ENCODE peak calls at places on chromosome 16, in five cellular contexts. One of them, this sample, is unnamed.

GRCh38 chr16:27287051-27287811 is 18.7 kb upstream of the NSMCE1 start:
- DNase-seq in GM23338: no peak
- DNase-seq in RWPE1: no peak
- DNase-seq in fibroblast of pulmonary artery: no peak
- DNase-seq in GM20000: no peak
- DNase-seq in this sample: no peak

GRCh38 chr16:30394603-30395154 is 541 bp upstream of the ZNF48 start:
- DNase-seq in GM23338: peak
- DNase-seq in RWPE1: no peak
- DNase-seq in fibroblast of pulmonary artery: peak
- DNase-seq in GM20000: no peak
- DNase-seq in this sample: peak

GRCh38 chr16:68893710-68894705 is 50.7 kb downstream of the TANGO6 start:
- DNase-seq in GM23338: peak
- DNase-seq in RWPE1: no peak
- DNase-seq in fibroblast of pulmonary artery: peak
- DNase-seq in GM20000: no peak
- DNase-seq in this sample: no peak

GRCh38 chr16:18805257-18805773 is 4.0 kb upstream of the ARL6IP1 start:
- DNase-seq in GM23338: no peak
- DNase-seq in RWPE1: no peak
- DNase-seq in fibroblast of pulmonary artery: no peak
- DNase-seq in GM20000: no peak
- DNase-seq in this sample: no peak

GRCh38 chr16:50674831-50675230 is 6.3 kb downstream of the SNX20 start:
- DNase-seq in GM23338: no peak
- DNase-seq in RWPE1: no peak
- DNase-seq in fibroblast of pulmonary artery: no peak
- DNase-seq in GM20000: no peak
- DNase-seq in this sample: no peak

GRCh38 chr16:79381552-79382042 is 218.9 kb downstream of the MAF start:
- DNase-seq in GM23338: peak
- DNase-seq in RWPE1: no peak
- DNase-seq in fibroblast of pulmonary artery: no peak
- DNase-seq in GM20000: no peak
- DNase-seq in this sample: no peak

GRCh38 chr16:3022697-3023414 is 886 bp downstream of the HCFC1R1 start:
- DNase-seq in GM23338: no peak
- DNase-seq in RWPE1: no peak
- DNase-seq in fibroblast of pulmonary artery: peak
- DNase-seq in GM20000: no peak
- DNase-seq in this sample: peak

GRCh38 chr16:49021136-49021535 is 260.5 kb downstream of the CBLN1 start:
- DNase-seq in GM23338: peak
- DNase-seq in RWPE1: peak
- DNase-seq in fibroblast of pulmonary artery: peak
- DNase-seq in GM20000: no peak
- DNase-seq in this sample: peak

GRCh38 chr16:17354121-17354750 is 116.5 kb downstream of the XYLT1 start:
- DNase-seq in GM23338: no peak
- DNase-seq in RWPE1: no peak
- DNase-seq in fibroblast of pulmonary artery: no peak
- DNase-seq in GM20000: no peak
- DNase-seq in this sample: peak

GRCh38 chr16:85420501-85421337 is 192.4 kb upstream of the GSE1 start:
- DNase-seq in GM23338: peak
- DNase-seq in RWPE1: peak
- DNase-seq in fibroblast of pulmonary artery: peak
- DNase-seq in GM20000: peak
- DNase-seq in this sample: no peak

GRCh38 chr16:68384293-68385255 is 63.7 kb downstream of the SMPD3 start:
- DNase-seq in GM23338: peak
- DNase-seq in RWPE1: no peak
- DNase-seq in fibroblast of pulmonary artery: no peak
- DNase-seq in GM20000: no peak
- DNase-seq in this sample: no peak

GRCh38 chr16:83954577-83955016 is 1.6 kb downstream of the OSGIN1 start:
- DNase-seq in GM23338: peak
- DNase-seq in RWPE1: peak
- DNase-seq in fibroblast of pulmonary artery: peak
- DNase-seq in GM20000: no peak
- DNase-seq in this sample: peak

GRCh38 chr16:1645914-1646525 is 32.1 kb upstream of the JPT2 start:
- DNase-seq in GM23338: no peak
- DNase-seq in RWPE1: peak
- DNase-seq in fibroblast of pulmonary artery: no peak
- DNase-seq in GM20000: no peak
- DNase-seq in this sample: peak

GRCh38 chr16:12113581-12114375 is 137.2 kb downstream of the SNX29 start:
- DNase-seq in GM23338: no peak
- DNase-seq in RWPE1: no peak
- DNase-seq in fibroblast of pulmonary artery: no peak
- DNase-seq in GM20000: no peak
- DNase-seq in this sample: peak

GRCh38 chr16:2808181-2808580 is 8.9 kb upstream of the PRSS21 start:
- DNase-seq in GM23338: no peak
- DNase-seq in RWPE1: no peak
- DNase-seq in fibroblast of pulmonary artery: no peak
- DNase-seq in GM20000: no peak
- DNase-seq in this sample: no peak

GRCh38 chr16:67537636-67538591 is 9.3 kb downstream of the RIPOR1 start:
- DNase-seq in GM23338: peak
- DNase-seq in RWPE1: no peak
- DNase-seq in fibroblast of pulmonary artery: peak
- DNase-seq in GM20000: peak
- DNase-seq in this sample: no peak

GRCh38 chr16:29198231-29198630 is 208.3 kb downstream of the NPIPB11 start:
- DNase-seq in GM23338: no peak
- DNase-seq in RWPE1: no peak
- DNase-seq in fibroblast of pulmonary artery: no peak
- DNase-seq in GM20000: no peak
- DNase-seq in this sample: no peak

GRCh38 chr16:29192329-29193247 is 207.7 kb downstream of the LAT start:
- DNase-seq in GM23338: no peak
- DNase-seq in RWPE1: no peak
- DNase-seq in fibroblast of pulmonary artery: no peak
- DNase-seq in GM20000: no peak
- DNase-seq in this sample: no peak
- TF ChIP-seq CTCF in GM23338: peak
- TF ChIP-seq CTCF in RWPE1: no peak
- TF ChIP-seq CTCF in fibroblast of pulmonary artery: no peak
- TF ChIP-seq CTCF in GM20000: no peak
- TF ChIP-seq CTCF in this sample: no peak

GRCh38 chr16:53421248-53421647 is 13.0 kb upstream of the RBL2 start:
- DNase-seq in GM23338: peak
- DNase-seq in RWPE1: no peak
- DNase-seq in fibroblast of pulmonary artery: no peak
- DNase-seq in GM20000: no peak
- DNase-seq in this sample: no peak
- TF ChIP-seq CTCF in GM23338: peak
- TF ChIP-seq CTCF in RWPE1: no peak
- TF ChIP-seq CTCF in fibroblast of pulmonary artery: no peak
- TF ChIP-seq CTCF in GM20000: no peak
- TF ChIP-seq CTCF in this sample: no peak

GRCh38 chr16:5504028-5504758 is 406.6 kb upstream of the EEF2KMT start:
- DNase-seq in GM23338: no peak
- DNase-seq in RWPE1: no peak
- DNase-seq in fibroblast of pulmonary artery: no peak
- DNase-seq in GM20000: no peak
- DNase-seq in this sample: no peak

GRCh38 chr16:5502944-5503343 is 405.3 kb upstream of the EEF2KMT start:
- DNase-seq in GM23338: no peak
- DNase-seq in RWPE1: no peak
- DNase-seq in fibroblast of pulmonary artery: no peak
- DNase-seq in GM20000: no peak
- DNase-seq in this sample: no peak

GRCh38 chr16:5500526-5500925 is 402.9 kb upstream of the EEF2KMT start:
- DNase-seq in GM23338: no peak
- DNase-seq in RWPE1: no peak
- DNase-seq in fibroblast of pulmonary artery: no peak
- DNase-seq in GM20000: no peak
- DNase-seq in this sample: no peak

GRCh38 chr16:5505093-5505887 is 407.7 kb upstream of the EEF2KMT start:
- DNase-seq in GM23338: no peak
- DNase-seq in RWPE1: no peak
- DNase-seq in fibroblast of pulmonary artery: no peak
- DNase-seq in GM20000: no peak
- DNase-seq in this sample: no peak

GRCh38 chr16:5502467-5502869 is 404.9 kb upstream of the EEF2KMT start:
- DNase-seq in GM23338: peak
- DNase-seq in RWPE1: no peak
- DNase-seq in fibroblast of pulmonary artery: no peak
- DNase-seq in GM20000: no peak
- DNase-seq in this sample: peak
- TF ChIP-seq CTCF in GM23338: peak
- TF ChIP-seq CTCF in RWPE1: no peak
- TF ChIP-seq CTCF in fibroblast of pulmonary artery: no peak
- TF ChIP-seq CTCF in GM20000: peak
- TF ChIP-seq CTCF in this sample: peak

GRCh38 chr16:88401604-88402246 is 19.0 kb downstream of the ZNF469 start:
- DNase-seq in GM23338: no peak
- DNase-seq in RWPE1: no peak
- DNase-seq in fibroblast of pulmonary artery: no peak
- DNase-seq in GM20000: no peak
- DNase-seq in this sample: no peak

GRCh38 chr16:88402551-88402950 is 19.8 kb downstream of the ZNF469 start:
- DNase-seq in GM23338: no peak
- DNase-seq in RWPE1: no peak
- DNase-seq in fibroblast of pulmonary artery: no peak
- DNase-seq in GM20000: no peak
- DNase-seq in this sample: no peak

GRCh38 chr16:88398170-88398873 is 15.6 kb downstream of the ZNF469 start:
- DNase-seq in GM23338: no peak
- DNase-seq in RWPE1: no peak
- DNase-seq in fibroblast of pulmonary artery: no peak
- DNase-seq in GM20000: no peak
- DNase-seq in this sample: no peak

GRCh38 chr16:88398874-88399178 is 16.1 kb downstream of the ZNF469 start:
- DNase-seq in GM23338: no peak
- DNase-seq in RWPE1: no peak
- DNase-seq in fibroblast of pulmonary artery: no peak
- DNase-seq in GM20000: no peak
- DNase-seq in this sample: no peak

GRCh38 chr16:88400186-88400585 is 17.4 kb downstream of the ZNF469 start:
- DNase-seq in GM23338: no peak
- DNase-seq in RWPE1: no peak
- DNase-seq in fibroblast of pulmonary artery: no peak
- DNase-seq in GM20000: no peak
- DNase-seq in this sample: no peak
- TF ChIP-seq CTCF in GM23338: no peak
- TF ChIP-seq CTCF in RWPE1: no peak
- TF ChIP-seq CTCF in fibroblast of pulmonary artery: no peak
- TF ChIP-seq CTCF in GM20000: no peak
- TF ChIP-seq CTCF in this sample: no peak

GRCh38 chr16:57411362-57411976 is 6.9 kb downstream of the CCL17 start:
- DNase-seq in GM23338: no peak
- DNase-seq in RWPE1: no peak
- DNase-seq in fibroblast of pulmonary artery: no peak
- DNase-seq in GM20000: peak
- DNase-seq in this sample: no peak

GRCh38 chr16:57407521-57408353 is 3.2 kb downstream of the CCL17 start:
- DNase-seq in GM23338: no peak
- DNase-seq in RWPE1: no peak
- DNase-seq in fibroblast of pulmonary artery: no peak
- DNase-seq in GM20000: no peak
- DNase-seq in this sample: no peak

GRCh38 chr16:57409065-57409464 is 4.5 kb downstream of the CCL17 start:
- DNase-seq in GM23338: no peak
- DNase-seq in RWPE1: no peak
- DNase-seq in fibroblast of pulmonary artery: no peak
- DNase-seq in GM20000: no peak
- DNase-seq in this sample: no peak

GRCh38 chr16:57412584-57412983 is 8.0 kb downstream of the CCL17 start:
- DNase-seq in GM23338: no peak
- DNase-seq in RWPE1: no peak
- DNase-seq in fibroblast of pulmonary artery: no peak
- DNase-seq in GM20000: no peak
- DNase-seq in this sample: no peak

DNA sequence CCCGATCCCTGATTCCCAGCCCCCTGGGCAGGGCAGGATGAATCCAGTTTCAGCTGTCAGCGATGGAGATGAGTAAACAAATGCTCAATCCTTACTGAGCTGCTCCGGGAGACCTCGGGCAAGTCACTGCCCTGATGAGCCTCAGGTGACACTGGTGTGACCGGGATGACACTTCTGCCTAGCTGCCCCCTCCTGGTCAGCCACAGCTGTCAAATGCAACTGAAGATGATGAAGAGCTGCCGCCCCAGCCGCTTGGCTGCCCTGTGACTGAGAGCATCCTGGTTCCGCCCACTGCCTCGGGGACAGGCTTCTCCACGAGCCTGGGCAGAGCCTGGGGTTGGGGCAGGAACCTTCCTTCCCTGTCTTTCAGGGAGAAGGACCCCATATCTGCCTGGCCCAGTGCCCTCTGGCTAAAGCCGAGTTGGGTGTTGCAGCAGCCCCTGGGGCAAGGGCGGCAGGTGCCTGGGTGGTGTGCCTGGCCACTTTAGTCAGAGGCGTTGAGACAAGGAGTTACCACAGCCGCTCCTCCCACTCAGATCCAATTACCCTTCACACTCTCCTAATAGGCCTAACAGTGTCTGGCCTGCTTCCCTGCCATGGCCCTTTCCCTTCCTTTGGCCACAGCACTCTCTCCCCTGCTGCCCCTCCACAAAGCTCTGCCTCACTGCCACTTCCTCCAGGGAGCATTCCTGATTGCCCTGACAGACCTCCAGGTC is 5.5 kb downstream of the CCL17 start:
- DNase-seq in GM23338: no peak
- DNase-seq in RWPE1: no peak
- DNase-seq in fibroblast of pulmonary artery: no peak
- DNase-seq in GM20000: no peak
- DNase-seq in this sample: no peak
- TF ChIP-seq CTCF in GM23338: peak
- TF ChIP-seq CTCF in RWPE1: no peak
- TF ChIP-seq CTCF in fibroblast of pulmonary artery: no peak
- TF ChIP-seq CTCF in GM20000: no peak
- TF ChIP-seq CTCF in this sample: no peak

DNA sequence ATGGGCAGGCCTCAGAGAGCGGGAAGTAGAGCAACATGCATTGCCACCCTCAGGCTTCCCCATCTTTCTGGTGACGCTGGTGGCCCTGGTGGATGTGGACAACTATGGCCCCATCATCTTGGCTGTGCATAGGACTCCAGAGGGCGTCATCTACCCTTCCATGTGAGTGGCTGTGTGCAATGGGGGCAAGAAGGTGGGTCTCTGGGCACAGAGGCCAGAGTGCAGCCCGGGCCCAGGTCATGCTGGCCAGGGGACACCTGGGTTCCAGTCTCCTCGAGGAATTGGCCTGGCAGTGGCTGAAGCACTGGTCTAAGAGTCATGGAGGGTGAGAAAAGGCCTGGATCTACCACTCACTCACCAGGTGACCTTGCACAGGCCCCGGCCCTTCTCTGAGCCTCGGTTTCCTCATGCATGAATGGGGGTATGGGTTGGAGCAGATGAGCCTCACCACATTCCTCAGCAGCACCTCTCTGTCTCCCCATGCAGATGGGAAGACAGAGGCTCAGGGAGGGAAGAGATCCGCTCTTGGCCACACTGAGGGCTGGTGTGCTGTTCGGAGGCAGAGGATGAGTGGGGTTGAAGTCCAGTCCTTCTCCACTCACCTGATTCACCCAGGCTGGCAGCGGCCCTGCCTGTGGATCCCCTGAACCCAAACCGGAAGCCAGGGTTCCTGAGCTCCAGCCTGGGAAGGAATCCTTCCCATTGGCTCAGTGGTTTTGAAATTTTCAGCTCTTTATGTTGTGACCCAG is 7.2 kb upstream of the ADGRG3 start:
- DNase-seq in GM23338: no peak
- DNase-seq in RWPE1: no peak
- DNase-seq in fibroblast of pulmonary artery: no peak
- DNase-seq in GM20000: no peak
- DNase-seq in this sample: no peak
- TF ChIP-seq CTCF in GM23338: peak
- TF ChIP-seq CTCF in RWPE1: no peak
- TF ChIP-seq CTCF in fibroblast of pulmonary artery: no peak
- TF ChIP-seq CTCF in GM20000: no peak
- TF ChIP-seq CTCF in this sample: no peak